ENCODE peak calls at places on chromosomes 5 and 9, in nine cellular contexts. N is H1, L is upper lobe of left lung, X is sigmoid colon, I is A549, V is transverse colon, C is ovary, G is stomach, J is suprapubic skin. E is an unnamed sample.
A peak's percentile ranks its signal among the peaks of the same experiment; 100 is the strongest.

GRCh38 chr5:75734913-75735789 is 17.9 kb upstream of the POC5 start:
- DNase-seq in G (peak; percentile 55), L (no peak), X (no peak), V (peak; percentile 44), C (no peak), I (peak; percentile 57), N (peak; percentile 23), J (no peak), E (no peak)

GRCh38 chr5:138488481-138488945 is 23.2 kb downstream of the EGR1 start:
- DNase-seq in L (no peak), I (no peak), G (peak; percentile 65), C (no peak), X (no peak), J (no peak), N (no peak), V (no peak), E (no peak)

GRCh38 chr5:35129921-35130485 is 82.3 kb upstream of the AGXT2 start:
- DNase-seq in G (peak; percentile 61), N (no peak), J (no peak), I (no peak), V (peak; percentile 51), L (no peak), C (no peak), X (no peak), E (no peak)

GRCh38 chr5:2702096-2702879 is 49.2 kb downstream of the IRX2 start:
- DNase-seq in N (no peak), J (no peak), X (peak; percentile 48), V (no peak), I (no peak), C (no peak), G (no peak), L (peak; percentile 71), E (no peak)

GRCh38 chr5:72464071-72464470 is 43.1 kb downstream of the ZNF366 start:
- DNase-seq in J (no peak), C (no peak), V (no peak), X (no peak), N (no peak), I (no peak), L (no peak), G (no peak), E (no peak)

GRCh38 chr5:159768243-159768642 is 148.0 kb upstream of the ADRA1B start:
- DNase-seq in V (no peak), C (no peak), G (no peak), X (no peak), N (no peak), I (no peak), J (no peak), L (no peak), E (no peak)

GRCh38 chr5:39520232-39520572 is 95.4 kb upstream of the DAB2 start:
- DNase-seq in V (no peak), C (no peak), I (peak; percentile 29), L (no peak), G (no peak), J (no peak), N (no peak), X (no peak), E (no peak)

GRCh38 chr9:16787724-16788123 is 82.7 kb downstream of the BNC2 start:
- DNase-seq in C (no peak), G (no peak), V (no peak), X (no peak), N (no peak), J (no peak), L (no peak), I (no peak), E (no peak)

DNA sequence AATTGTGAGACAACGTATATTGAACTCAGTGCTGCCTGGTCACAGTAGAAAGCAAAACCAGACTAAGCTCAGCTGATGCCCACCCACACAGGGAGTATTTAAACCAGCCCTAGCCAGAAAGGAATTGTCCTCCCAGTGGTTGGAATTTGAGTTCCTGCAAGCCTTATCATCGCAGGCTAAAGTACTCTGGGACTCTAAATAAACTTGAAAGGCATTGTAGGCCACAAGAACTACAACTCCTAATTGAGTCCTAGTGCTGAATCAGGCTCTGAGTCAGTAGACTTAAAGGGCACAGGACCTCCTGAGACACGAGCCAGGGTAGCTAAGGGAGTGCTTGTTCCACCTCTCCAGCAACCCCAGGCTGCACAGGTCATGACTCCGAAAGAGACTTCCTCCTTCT is 171.4 kb downstream of the MCTP1 start:
- DNase-seq in G (no peak), C (no peak), J (no peak), N (peak; percentile 21), V (no peak), X (no peak), L (no peak), I (no peak), E (no peak)
- TF ChIP-seq EP300 in G (no peak), C (no peak), J (no peak), N (no peak), V (no peak), X (no peak), L (no peak), I (no peak), E (no peak)

GRCh38 chr5:98069876-98070512 is 703.5 kb upstream of the RGMB start:
- DNase-seq in J (no peak), C (no peak), G (no peak), V (no peak), I (no peak), L (no peak), N (no peak), X (no peak), E (no peak)

GRCh38 chr5:98060148-98060547 is 713.3 kb upstream of the RGMB start:
- DNase-seq in G (no peak), J (no peak), C (no peak), N (no peak), X (no peak), V (no peak), I (no peak), L (no peak), E (no peak)

GRCh38 chr5:98064118-98064517 is 709.3 kb upstream of the RGMB start:
- DNase-seq in L (no peak), N (no peak), C (no peak), V (no peak), G (no peak), X (no peak), J (no peak), I (no peak), E (no peak)

GRCh38 chr5:98066910-98067309 is 706.6 kb upstream of the RGMB start:
- DNase-seq in I (no peak), V (no peak), G (no peak), J (no peak), N (no peak), X (no peak), C (no peak), L (no peak), E (no peak)

DNA sequence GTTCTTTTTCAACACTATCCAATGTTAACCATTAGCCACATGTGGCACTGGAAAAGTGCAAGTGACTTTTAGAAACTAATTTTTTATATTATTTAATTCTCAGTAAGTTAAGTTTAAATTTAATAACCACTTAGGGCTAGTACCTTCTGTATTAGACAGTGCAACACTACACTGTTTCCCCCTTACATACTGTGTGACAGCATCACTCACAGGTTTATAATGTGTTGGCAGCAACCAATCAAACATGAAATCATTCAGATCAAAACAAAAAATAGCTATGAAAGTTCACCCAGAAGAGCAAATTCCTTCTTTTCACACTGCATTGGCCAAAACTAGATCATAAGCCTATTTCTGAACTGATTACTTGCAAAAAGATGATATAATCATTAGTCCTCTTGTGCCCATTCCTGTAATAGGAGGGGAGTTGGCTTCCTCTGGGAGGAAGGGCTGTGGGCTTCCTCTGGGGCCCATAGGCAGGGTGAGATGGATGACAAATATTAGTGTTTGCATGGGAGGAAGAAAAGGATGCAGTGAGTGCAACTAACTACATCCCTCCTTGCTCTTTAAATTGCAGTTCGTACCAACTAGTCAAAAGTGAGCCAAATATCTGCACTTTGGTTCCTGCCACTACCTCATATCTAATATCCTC is 708.1 kb upstream of the RGMB start:
- DNase-seq in V (no peak), X (no peak), J (no peak), I (no peak), G (no peak), N (no peak), C (no peak), L (no peak), E (no peak)
- TF ChIP-seq EP300 in V (no peak), X (no peak), J (no peak), I (no peak), G (no peak), N (no peak), C (no peak), L (no peak), E (no peak)

DNA sequence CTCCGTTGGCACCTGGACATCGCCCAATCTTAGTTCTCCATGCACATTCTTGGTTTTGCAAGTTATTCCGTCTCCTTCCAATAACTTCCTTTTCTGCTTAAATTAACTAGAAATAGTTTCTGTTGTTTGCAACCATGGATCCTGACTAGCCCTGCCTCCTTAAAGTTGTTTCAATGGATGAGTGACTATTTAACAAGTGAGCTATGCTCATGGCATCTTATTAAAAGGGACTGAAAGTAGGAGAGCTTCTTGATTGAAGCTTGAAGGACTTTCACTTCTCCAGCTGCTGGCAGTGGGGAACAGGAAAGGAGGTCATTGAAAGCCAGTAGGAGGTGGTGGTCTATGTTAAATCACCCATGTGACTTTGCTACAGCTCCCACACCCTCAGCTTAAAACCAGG is 466.8 kb downstream of the ARHGEF28 start:
- DNase-seq in I (no peak), V (no peak), J (no peak), L (no peak), G (no peak), X (no peak), C (no peak), N (no peak), E (no peak)
- TF ChIP-seq EP300 in I (no peak), V (no peak), J (no peak), L (no peak), G (no peak), X (no peak), C (no peak), N (no peak), E (no peak)

GRCh38 chr5:147408980-147409379 is 100.9 kb downstream of the DPYSL3 start:
- DNase-seq in G (no peak), C (no peak), X (no peak), I (no peak), N (no peak), V (no peak), L (no peak), J (no peak), E (no peak)

GRCh38 chr5:147404706-147405105 is 105.2 kb downstream of the DPYSL3 start:
- DNase-seq in V (no peak), J (no peak), N (no peak), L (no peak), C (no peak), I (no peak), X (no peak), G (no peak), E (no peak)

GRCh38 chr5:147403659-147404640 is 105.9 kb downstream of the DPYSL3 start:
- DNase-seq in L (peak; percentile 50), J (no peak), C (peak; percentile 63), G (no peak), V (peak; percentile 32), I (peak; percentile 63), N (no peak), X (peak; percentile 93), E (peak; percentile 61)

GRCh38 chr5:147406636-147407035 is 103.2 kb downstream of the DPYSL3 start:
- DNase-seq in L (no peak), V (no peak), J (no peak), X (no peak), G (no peak), C (no peak), N (no peak), I (no peak), E (no peak)

DNA sequence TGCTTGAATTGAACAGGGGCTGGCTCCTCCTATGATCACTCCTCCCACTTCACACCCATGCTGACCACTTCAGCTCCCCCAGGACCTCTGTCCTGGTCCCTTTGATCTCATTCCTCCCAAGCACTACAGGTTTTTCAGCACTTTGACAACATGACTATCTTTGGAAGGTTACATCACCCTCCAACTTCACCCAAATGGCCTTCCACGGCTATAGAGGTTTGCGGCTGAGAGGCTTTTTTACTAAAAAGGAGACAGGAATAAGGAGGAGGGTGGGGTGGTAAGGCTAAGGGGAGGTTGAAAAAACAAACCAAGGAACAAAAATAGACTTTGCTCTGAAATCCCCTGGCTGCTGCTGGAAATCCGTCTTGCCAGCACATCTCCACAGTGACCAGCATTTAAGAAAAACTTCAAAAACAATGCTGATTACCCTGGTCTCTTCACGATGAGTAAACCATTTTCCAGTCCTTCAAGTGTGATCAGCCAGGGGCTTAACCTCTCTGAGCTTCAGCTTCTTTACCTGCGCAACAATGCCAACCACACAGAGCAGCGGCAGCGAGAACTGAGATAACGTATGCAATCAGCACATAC is 102.7 kb downstream of the DPYSL3 start:
- DNase-seq in C (no peak), L (no peak), G (no peak), X (no peak), V (no peak), J (no peak), I (no peak), N (no peak), E (no peak)
- TF ChIP-seq EP300 in C (no peak), L (no peak), G (no peak), X (no peak), V (no peak), J (no peak), I (no peak), N (no peak), E (no peak)